ENCODE peak calls at places on chromosomes 3 and 15, in eight cellular contexts. One of them, this sample, is unnamed.

GRCh38 chr3:123576119-123576518 is 8.7 kb downstream of the HACD2 start:
- DNase-seq in testis: no peak
- DNase-seq in CD8-positive, alpha-beta T cell: no peak
- DNase-seq in substantia nigra: no peak
- DNase-seq in activated T-cell treated with anti-CD3 and anti-CD28 coated beads for 1 hour: no peak
- DNase-seq in Kasumi-1: peak; percentile 58
- DNase-seq in cardiac fibroblast: peak; percentile 35
- DNase-seq in COR-L47: no peak
- DNase-seq in this sample: no peak

GRCh38 chr3:79113821-79114220 is 654.0 kb downstream of the ROBO1 start:
- DNase-seq in testis: no peak
- DNase-seq in CD8-positive, alpha-beta T cell: no peak
- DNase-seq in substantia nigra: no peak
- DNase-seq in activated T-cell treated with anti-CD3 and anti-CD28 coated beads for 1 hour: no peak
- DNase-seq in Kasumi-1: no peak
- DNase-seq in cardiac fibroblast: peak; percentile 46
- DNase-seq in COR-L47: no peak
- DNase-seq in this sample: no peak

GRCh38 chr15:100779331-100780207 is 100.1 kb upstream of the ALDH1A3 start:
- DNase-seq in testis: peak; percentile 4
- DNase-seq in CD8-positive, alpha-beta T cell: no peak
- DNase-seq in substantia nigra: no peak
- DNase-seq in activated T-cell treated with anti-CD3 and anti-CD28 coated beads for 1 hour: no peak
- DNase-seq in Kasumi-1: no peak
- DNase-seq in cardiac fibroblast: no peak
- DNase-seq in COR-L47: no peak
- DNase-seq in this sample: no peak

GRCh38 chr3:11136871-11137626 is 17.2 kb upstream of the HRH1 start:
- DNase-seq in testis: peak; percentile 68
- DNase-seq in CD8-positive, alpha-beta T cell: no peak
- DNase-seq in substantia nigra: no peak
- DNase-seq in activated T-cell treated with anti-CD3 and anti-CD28 coated beads for 1 hour: no peak
- DNase-seq in Kasumi-1: no peak
- DNase-seq in cardiac fibroblast: peak; percentile 100
- DNase-seq in COR-L47: no peak
- DNase-seq in this sample: peak; percentile 58

GRCh38 chr15:72271895-72272212 is 500 bp downstream of the PARP6 start:
- DNase-seq in testis: peak; percentile 28
- DNase-seq in CD8-positive, alpha-beta T cell: peak; percentile 30
- DNase-seq in substantia nigra: no peak
- DNase-seq in activated T-cell treated with anti-CD3 and anti-CD28 coated beads for 1 hour: no peak
- DNase-seq in Kasumi-1: peak; percentile 29
- DNase-seq in cardiac fibroblast: peak; percentile 19
- DNase-seq in COR-L47: peak; percentile 22
- DNase-seq in this sample: no peak

GRCh38 chr15:39040861-39041260 is 476.2 kb upstream of the RASGRP1 start:
- DNase-seq in testis: no peak
- DNase-seq in CD8-positive, alpha-beta T cell: no peak
- DNase-seq in substantia nigra: no peak
- DNase-seq in activated T-cell treated with anti-CD3 and anti-CD28 coated beads for 1 hour: no peak
- DNase-seq in Kasumi-1: no peak
- DNase-seq in cardiac fibroblast: no peak
- DNase-seq in COR-L47: no peak
- DNase-seq in this sample: no peak

GRCh38 chr15:85563731-85564130 is 183.3 kb downstream of the AKAP13 start:
- DNase-seq in testis: no peak
- DNase-seq in CD8-positive, alpha-beta T cell: no peak
- DNase-seq in substantia nigra: no peak
- DNase-seq in activated T-cell treated with anti-CD3 and anti-CD28 coated beads for 1 hour: no peak
- DNase-seq in Kasumi-1: no peak
- DNase-seq in cardiac fibroblast: no peak
- DNase-seq in COR-L47: no peak
- DNase-seq in this sample: no peak

GRCh38 chr15:101635944-101636727 is 16.0 kb downstream of the TM2D3 start:
- DNase-seq in testis: no peak
- DNase-seq in CD8-positive, alpha-beta T cell: no peak
- DNase-seq in substantia nigra: no peak
- DNase-seq in activated T-cell treated with anti-CD3 and anti-CD28 coated beads for 1 hour: no peak
- DNase-seq in Kasumi-1: no peak
- DNase-seq in cardiac fibroblast: no peak
- DNase-seq in COR-L47: no peak
- DNase-seq in this sample: no peak

GRCh38 chr3:101091489-101091888 is 98.3 kb upstream of the ABI3BP start:
- DNase-seq in testis: no peak
- DNase-seq in CD8-positive, alpha-beta T cell: no peak
- DNase-seq in substantia nigra: no peak
- DNase-seq in activated T-cell treated with anti-CD3 and anti-CD28 coated beads for 1 hour: no peak
- DNase-seq in Kasumi-1: no peak
- DNase-seq in cardiac fibroblast: peak; percentile 65
- DNase-seq in COR-L47: no peak
- DNase-seq in this sample: no peak

GRCh38 chr3:149547954-149548728 is 73.6 kb downstream of the TM4SF4 start:
- DNase-seq in testis: peak; percentile 48
- DNase-seq in CD8-positive, alpha-beta T cell: no peak
- DNase-seq in substantia nigra: no peak
- DNase-seq in activated T-cell treated with anti-CD3 and anti-CD28 coated beads for 1 hour: no peak
- DNase-seq in Kasumi-1: no peak
- DNase-seq in cardiac fibroblast: peak; percentile 90
- DNase-seq in COR-L47: no peak
- DNase-seq in this sample: no peak

GRCh38 chr3:149506540-149506939 is 32.0 kb downstream of the TM4SF4 start:
- DNase-seq in testis: no peak
- DNase-seq in CD8-positive, alpha-beta T cell: no peak
- DNase-seq in substantia nigra: no peak
- DNase-seq in activated T-cell treated with anti-CD3 and anti-CD28 coated beads for 1 hour: no peak
- DNase-seq in Kasumi-1: no peak
- DNase-seq in cardiac fibroblast: peak; percentile 51
- DNase-seq in COR-L47: no peak
- DNase-seq in this sample: no peak

This sample was measured in NCI-H2227 treated with DMSO at 0.1 percent for 48 hours.